ENCODE peak calls at places on chromosomes 1 and 21, in ten cellular contexts. I is sigmoid colon; Z is neural progenitor cell; G is heart right ventricle; A is psoas muscle; U is H9; Y is progenitor cell of endocrine pancreas; F is lung; J is left ventricle myocardium inferior; V is CD8-positive, alpha-beta T cell. M is an unnamed sample.

GRCh38 chr1:37479255-37480124 is 5.1 kb downstream of the ZC3H12A start:
- DNase-seq in V (peak), Y (no peak), F (peak), I (peak), A (peak), U (no peak), J (peak), Z (no peak), G (peak), M (no peak)

GRCh38 chr1:57252597-57253306 is 171.1 kb downstream of the DAB1 start:
- DNase-seq in A (no peak), Z (peak), Y (no peak), J (no peak), U (peak), F (no peak), I (no peak), V (no peak), G (no peak), M (no peak)

GRCh38 chr1:173503391-173503790 is 26.3 kb downstream of the PRDX6 start:
- DNase-seq in F (no peak), V (no peak), Z (no peak), G (no peak), J (no peak), Y (no peak), I (no peak), A (no peak), U (no peak), M (no peak)

GRCh38 chr1:207847116-207847515 is 63.8 kb downstream of the CD34 start:
- DNase-seq in I (no peak), A (no peak), Y (no peak), F (no peak), G (no peak), Z (no peak), U (no peak), V (no peak), J (no peak), M (no peak)

GRCh38 chr1:5637171-5637570 is 355.1 kb downstream of the NPHP4 start:
- DNase-seq in V (no peak), A (no peak), G (no peak), Y (no peak), I (no peak), U (no peak), Z (peak), F (no peak), J (no peak), M (no peak)

GRCh38 chr1:201792534-201793305 is 36.2 kb upstream of the IPO9 start:
- DNase-seq in A (peak), J (peak), U (peak), V (peak), F (peak), Z (peak), I (peak), G (peak), Y (peak), M (peak)

GRCh38 chr1:185813401-185813979 is 79.3 kb downstream of the HMCN1 start:
- DNase-seq in Z (peak), J (no peak), A (no peak), U (no peak), G (no peak), F (no peak), Y (no peak), I (no peak), V (no peak), M (no peak)

GRCh38 chr1:240599299-240599698 is 12.7 kb downstream of the GREM2 start:
- DNase-seq in F (no peak), Y (no peak), U (no peak), A (no peak), I (no peak), Z (no peak), V (no peak), G (no peak), J (no peak), M (no peak)

GRCh38 chr1:70503358-70503757 is 92.3 kb downstream of the CTH start:
- DNase-seq in V (no peak), U (no peak), G (no peak), Z (no peak), J (no peak), F (no peak), I (no peak), A (no peak), Y (no peak), M (no peak)

GRCh38 chr1:201884472-201884871 is 4.2 kb upstream of the SHISA4 start:
- DNase-seq in G (peak), F (no peak), J (peak), V (no peak), Z (no peak), U (no peak), Y (no peak), A (peak), I (no peak), M (no peak)

GRCh38 chr21:39633770-39634181 is 21.0 kb downstream of the B3GALT5 start:
- DNase-seq in A (no peak), V (no peak), Y (no peak), Z (no peak), J (no peak), U (no peak), F (no peak), I (no peak), G (no peak), M (no peak)

DNA sequence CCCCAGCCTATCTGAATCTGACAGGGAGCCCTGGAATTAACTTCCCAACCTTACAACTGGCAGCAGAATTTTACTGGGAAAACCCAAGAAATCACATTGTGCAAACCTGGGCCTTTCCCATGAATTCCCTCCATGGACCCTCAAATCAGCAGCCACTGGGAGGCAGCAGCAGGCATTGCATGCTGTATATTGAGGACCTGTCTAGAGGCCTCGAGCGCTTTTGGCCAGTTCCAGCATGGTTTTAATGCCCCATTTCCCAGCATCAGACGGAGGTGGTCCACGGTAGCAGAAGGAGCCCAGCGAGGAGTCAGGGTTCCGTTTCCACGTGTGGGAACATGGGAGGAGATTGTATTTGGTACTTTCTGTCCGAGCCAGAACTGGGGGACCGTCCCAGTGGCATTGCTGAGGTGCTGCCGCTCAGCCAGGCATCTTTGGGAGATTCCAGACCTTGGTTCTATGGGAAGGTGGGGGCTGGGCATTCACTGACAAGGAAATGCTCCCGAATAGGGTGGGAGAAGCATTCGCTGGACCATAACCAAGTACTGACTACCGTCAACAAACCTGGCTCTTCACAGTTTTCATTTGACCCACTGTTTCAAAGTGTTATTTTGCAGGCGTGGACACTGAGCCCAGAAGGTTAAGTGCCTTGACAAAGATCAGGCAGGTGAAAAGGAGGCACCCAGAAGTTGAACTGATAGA is 15.9 kb downstream of the BMP8A start:
- DNase-seq in V (no peak), J (no peak), Z (peak), G (no peak), U (peak), I (peak), A (no peak), F (no peak), Y (no peak), M (no peak)
- TF ChIP-seq CTCF in V (no peak), J (no peak), Z (peak), G (no peak), U (peak), I (no peak), A (no peak), F (no peak), Y (peak), M (peak)

GRCh38 chr1:59638172-59638800 is 176.5 kb upstream of the HOOK1 start:
- DNase-seq in G (no peak), A (no peak), Z (peak), J (no peak), Y (no peak), V (no peak), U (no peak), I (no peak), F (no peak), M (no peak)
- TF ChIP-seq CTCF in G (no peak), A (no peak), Z (no peak), J (peak), Y (no peak), V (no peak), U (no peak), I (no peak), F (no peak), M (no peak)

GRCh38 chr1:236608930-236609726 is 4.8 kb upstream of the HEATR1 start:
- DNase-seq in I (peak), F (peak), Z (peak), A (peak), U (peak), J (peak), G (peak), V (no peak), Y (peak), M (peak)

GRCh38 chr1:236603896-236604217 is 459 bp downstream of the HEATR1 start:
- DNase-seq in V (no peak), Y (no peak), I (no peak), A (no peak), G (no peak), Z (no peak), F (no peak), U (no peak), J (no peak), M (no peak)

GRCh38 chr1:236602171-236602570 is 2.1 kb downstream of the HEATR1 start:
- DNase-seq in A (no peak), Y (no peak), G (no peak), J (no peak), F (no peak), Z (no peak), I (no peak), U (no peak), V (no peak), M (no peak)

GRCh38 chr1:236605030-236605806 is 902 bp upstream of the HEATR1 start:
- DNase-seq in I (no peak), Y (no peak), J (no peak), V (no peak), F (no peak), A (peak), G (no peak), Z (no peak), U (no peak), M (no peak)

GRCh38 chr1:236604218-236605029 is at the start of gene HEATR1:
- DNase-seq in V (peak), G (peak), Z (peak), A (peak), F (peak), I (peak), U (peak), Y (peak), J (peak), M (peak)
- TF ChIP-seq CTCF in V (no peak), G (no peak), Z (no peak), A (no peak), F (no peak), I (no peak), U (no peak), Y (no peak), J (peak), M (no peak)

GRCh38 chr1:82517586-82517985 is 716.9 kb downstream of the ADGRL2 start:
- DNase-seq in A (peak), Y (no peak), Z (peak), J (peak), V (no peak), I (peak), G (peak), U (peak), F (no peak), M (no peak)
- TF ChIP-seq CTCF in A (no peak), Y (no peak), Z (peak), J (peak), V (no peak), I (no peak), G (peak), U (no peak), F (no peak), M (no peak)